ENCODE peak calls at places on chromosomes 4 and X, in ten cellular contexts. O is OCI-LY7; H is AG09309; E is amniotic epithelial cell; S is A172; Q is NCI-H345; X is IMR-90; P is KG1; I is NCI-H1417; V is stimulated activated CD4-positive, alpha-beta T cell treated with anti-CD3 and anti-CD28 coated beads, Interleukin-4, amount 100 ng/mL, for 1 hour. K is an unnamed sample.

GRCh38 chr4:99816611-99817309 is at the start of gene DAPP1:
- DNase-seq in O (peak; percentile 96), H (no peak), E (no peak), S (no peak), Q (no peak), X (no peak), P (peak; percentile 15), I (no peak), V (peak; percentile 65), K (no peak)

GRCh38 chrX:118847676-118848075 is 24.1 kb downstream of the ZCCHC12 start:
- DNase-seq in O (peak; percentile 41), H (peak; percentile 16), E (peak; percentile 33), S (peak; percentile 25), Q (peak; percentile 65), X (peak; percentile 42), P (peak; percentile 8), I (peak; percentile 60), V (no peak), K (peak; percentile 79)

GRCh38 chr4:111991797-111992196 is 153.5 kb upstream of the FAM241A start:
- DNase-seq in O (no peak), H (no peak), E (peak; percentile 96), S (peak; percentile 67), Q (no peak), X (peak; percentile 53), P (no peak), I (no peak), V (no peak), K (no peak)

GRCh38 chr4:132818091-132818490 is 331.0 kb upstream of the PCDH10 start:
- DNase-seq in O (no peak), H (no peak), E (no peak), S (no peak), Q (no peak), X (no peak), P (no peak), I (no peak), V (no peak), K (no peak)

GRCh38 chr4:112167790-112168189 is 22.5 kb downstream of the FAM241A start:
- DNase-seq in O (peak; percentile 53), H (no peak), E (peak; percentile 55), S (no peak), Q (no peak), X (peak; percentile 37), P (no peak), I (no peak), V (no peak), K (no peak)

GRCh38 chr4:106775636-106776035 is 260.5 kb downstream of the DKK2 start:
- DNase-seq in O (no peak), H (no peak), E (peak; percentile 9), S (no peak), Q (no peak), X (no peak), P (peak; percentile 18), I (no peak), V (no peak), K (no peak)

GRCh38 chr4:156779774-156780173 is 191.8 kb downstream of the PDGFC start:
- DNase-seq in O (no peak), H (no peak), E (peak; percentile 58), S (peak; percentile 71), Q (no peak), X (peak; percentile 95), P (no peak), I (no peak), V (no peak), K (no peak)

GRCh38 chrX:53456254-53456653 is 22.1 kb upstream of the HSD17B10 start:
- DNase-seq in O (no peak), H (no peak), E (peak; percentile 80), S (peak; percentile 26), Q (no peak), X (peak; percentile 76), P (no peak), I (no peak), V (no peak), K (no peak)

GRCh38 chr4:169070071-169070894 is 60.2 kb upstream of the CBR4 start:
- DNase-seq in O (no peak), H (peak; percentile 95), E (peak; percentile 94), S (peak; percentile 90), Q (peak; percentile 89), X (peak; percentile 70), P (no peak), I (peak; percentile 86), V (no peak), K (peak; percentile 88)

GRCh38 chr4:108031427-108032083 is 41.9 kb downstream of the HADH start:
- DNase-seq in O (no peak), H (no peak), E (no peak), S (no peak), Q (no peak), X (peak; percentile 20), P (no peak), I (no peak), V (peak; percentile 46), K (no peak)

GRCh38 chr4:102620697-102621497 is 119.7 kb downstream of the NFKB1 start:
- DNase-seq in O (peak; percentile 59), H (peak; percentile 71), E (peak; percentile 75), S (peak; percentile 83), Q (peak; percentile 39), X (peak; percentile 82), P (no peak), I (peak; percentile 38), V (no peak), K (peak; percentile 13)

GRCh38 chr4:15436515-15436914 is 8.7 kb downstream of the C1QTNF7 start:
- DNase-seq in O (no peak), H (no peak), E (no peak), S (no peak), Q (peak; percentile 22), X (peak; percentile 71), P (no peak), I (no peak), V (no peak), K (no peak)

GRCh38 chrX:1390621-1391369 is 1.1 kb downstream of the SLC25A6 start:
- DNase-seq in O (no peak), H (no peak), E (no peak), S (no peak), Q (no peak), X (no peak), P (no peak), I (no peak), V (no peak), K (no peak)

GRCh38 chrX:7330551-7330950 is 182.6 kb upstream of the PUDP start:
- DNase-seq in O (no peak), H (no peak), E (no peak), S (no peak), Q (no peak), X (peak; percentile 21), P (no peak), I (no peak), V (no peak), K (no peak)